ENCODE peak calls at places on chromosomes 6 and 20, in eight cellular contexts. X is activated T-cell treated with anti-CD3 and anti-CD28 coated beads for 1 hour; K is left ventricle myocardium superior; U is left lobe of liver; G is cardiac fibroblast; I is stimulated activated CD8-positive, alpha-beta memory T cell treated with anti-CD3 and anti-CD28 coated beads, Interleukin-7, amount 100 ng/mL, for 1 hour; Z is non-pigmented ciliary epithelial cell; O is neural progenitor cell. V is an unnamed sample.

GRCh38 chr6:100062621-100063020 is 68.6 kb upstream of the MCHR2 start:
- DNase-seq in K (no peak), G (no peak), U (no peak), O (no peak), I (no peak), Z (no peak), X (no peak), V (no peak)

GRCh38 chr20:59191756-59192532 is 28.3 kb downstream of the ZNF831 start:
- DNase-seq in U (no peak), X (no peak), G (no peak), O (no peak), K (no peak), Z (no peak), I (no peak), V (no peak)

GRCh38 chr20:64080013-64080812 is at the start of gene OPRL1:
- DNase-seq in Z (no peak), U (no peak), G (no peak), K (no peak), O (peak), I (peak), X (peak), V (no peak)

GRCh38 chr6:11324453-11325023 is 92.1 kb upstream of the NEDD9 start:
- DNase-seq in O (no peak), X (no peak), I (no peak), K (no peak), U (no peak), Z (no peak), G (no peak), V (no peak)

GRCh38 chr6:89311853-89312531 is 3.1 kb downstream of the GABRR2 start:
- DNase-seq in Z (no peak), G (peak), O (peak), U (no peak), X (no peak), I (no peak), K (peak), V (peak)

GRCh38 chr6:169897601-169898358 is 146.4 kb downstream of the ERMARD start:
- DNase-seq in X (no peak), Z (no peak), U (no peak), I (no peak), K (no peak), G (no peak), O (no peak), V (no peak)

GRCh38 chr6:35343092-35343834 is 905 bp downstream of the PPARD start:
- DNase-seq in U (no peak), O (no peak), Z (no peak), K (peak), X (no peak), I (no peak), G (peak), V (peak)

GRCh38 chr6:43714311-43715055 is 26.9 kb upstream of the MRPS18A start:
- DNase-seq in G (peak), X (no peak), K (peak), U (no peak), Z (no peak), I (no peak), O (peak), V (peak)

GRCh38 chr20:22423190-22423832 is 161.1 kb downstream of the FOXA2 start:
- DNase-seq in Z (no peak), G (no peak), I (no peak), U (no peak), O (no peak), X (no peak), K (no peak), V (no peak)

GRCh38 chr6:135423649-135424128 is 73.9 kb downstream of the AHI1 start:
- DNase-seq in G (peak), Z (no peak), I (no peak), K (no peak), O (peak), X (no peak), U (no peak), V (peak)

GRCh38 chr20:63767456-63767855 is 27.9 kb downstream of the SLC2A4RG start:
- DNase-seq in Z (no peak), I (no peak), G (no peak), U (no peak), K (peak), X (no peak), O (no peak), V (no peak)

GRCh38 chr6:3784885-3785744 is 33.6 kb upstream of the PXDC1 start:
- DNase-seq in O (no peak), G (no peak), I (no peak), U (no peak), Z (no peak), K (no peak), X (no peak), V (no peak)

GRCh38 chr20:31987744-31988143 is 19.8 kb downstream of the XKR7 start:
- DNase-seq in X (no peak), Z (no peak), U (no peak), O (no peak), I (no peak), K (no peak), G (no peak), V (no peak)

GRCh38 chr6:116398366-116399005 is 27.7 kb downstream of the DSE start:
- DNase-seq in X (no peak), U (no peak), K (no peak), I (no peak), Z (no peak), O (no peak), G (no peak), V (no peak)

GRCh38 chr6:33292996-33293682 is 3.7 kb downstream of the PFDN6 start:
- DNase-seq in G (no peak), I (no peak), K (no peak), O (no peak), X (no peak), U (no peak), Z (no peak), V (no peak)

GRCh38 chr6:157529654-157530039 is 148.7 kb downstream of the ZDHHC14 start:
- DNase-seq in U (no peak), X (no peak), O (no peak), K (no peak), Z (no peak), G (no peak), I (no peak), V (no peak)

GRCh38 chr6:111569951-111570350 is 35.7 kb downstream of the TRAF3IP2 start:
- DNase-seq in X (no peak), U (no peak), O (no peak), I (no peak), G (no peak), Z (no peak), K (no peak), V (no peak)

GRCh38 chr6:166687538-166688259 is 60.6 kb upstream of the RPS6KA2 start:
- DNase-seq in I (no peak), Z (no peak), U (no peak), O (peak), G (no peak), K (no peak), X (no peak), V (no peak)

GRCh38 chr6:152636675-152637421 is at the start of gene SYNE1:
- DNase-seq in K (peak), G (peak), O (peak), X (no peak), Z (no peak), I (no peak), U (no peak), V (peak)